ENCODE peak calls at places on chromosomes 5 and 9, in nine cellular contexts. One of them, this sample, is unnamed.

GRCh38 chr5:133830911-133831310 is 137.5 kb downstream of the C5orf15 start:
- DNase-seq in cardiac fibroblast: no peak
- DNase-seq in CD8-positive, alpha-beta T cell: no peak
- DNase-seq in fibroblast of lung: no peak
- DNase-seq in HFF-Myc: no peak
- DNase-seq in endodermal cell: no peak
- DNase-seq in fibroblast of mammary gland: no peak
- DNase-seq in body of pancreas: no peak
- DNase-seq in OCI-LY7: no peak
- DNase-seq in this sample: no peak

GRCh38 chr9:105244996-105245719 is 707 bp downstream of the SLC44A1 start:
- DNase-seq in fibroblast of lung: peak
- DNase-seq in fibroblast of mammary gland: peak
- DNase-seq in OCI-LY7: peak
- DNase-seq in cardiac fibroblast: peak
- DNase-seq in body of pancreas: peak
- DNase-seq in HFF-Myc: no peak
- DNase-seq in CD8-positive, alpha-beta T cell: peak
- DNase-seq in endodermal cell: peak
- DNase-seq in this sample: peak

GRCh38 chr5:72767289-72768010 is 49.0 kb upstream of the TNPO1 start:
- DNase-seq in endodermal cell: peak
- DNase-seq in HFF-Myc: no peak
- DNase-seq in fibroblast of mammary gland: no peak
- DNase-seq in fibroblast of lung: no peak
- DNase-seq in body of pancreas: no peak
- DNase-seq in CD8-positive, alpha-beta T cell: no peak
- DNase-seq in cardiac fibroblast: peak
- DNase-seq in OCI-LY7: no peak
- DNase-seq in this sample: peak

GRCh38 chr5:3943803-3944202 is 348.2 kb downstream of the IRX1 start:
- DNase-seq in cardiac fibroblast: no peak
- DNase-seq in body of pancreas: no peak
- DNase-seq in CD8-positive, alpha-beta T cell: no peak
- DNase-seq in HFF-Myc: no peak
- DNase-seq in fibroblast of lung: no peak
- DNase-seq in endodermal cell: no peak
- DNase-seq in fibroblast of mammary gland: no peak
- DNase-seq in OCI-LY7: no peak
- DNase-seq in this sample: no peak

GRCh38 chr9:95605826-95606555 is 89.2 kb upstream of the PTCH1 start:
- DNase-seq in cardiac fibroblast: no peak
- DNase-seq in CD8-positive, alpha-beta T cell: no peak
- DNase-seq in OCI-LY7: no peak
- DNase-seq in body of pancreas: no peak
- DNase-seq in fibroblast of mammary gland: no peak
- DNase-seq in fibroblast of lung: peak
- DNase-seq in HFF-Myc: peak
- DNase-seq in endodermal cell: no peak
- DNase-seq in this sample: no peak

GRCh38 chr5:175867587-175868347 is 3.6 kb upstream of the CPLX2 start:
- DNase-seq in fibroblast of mammary gland: no peak
- DNase-seq in cardiac fibroblast: no peak
- DNase-seq in HFF-Myc: no peak
- DNase-seq in endodermal cell: peak
- DNase-seq in CD8-positive, alpha-beta T cell: no peak
- DNase-seq in OCI-LY7: peak
- DNase-seq in body of pancreas: peak
- DNase-seq in fibroblast of lung: no peak
- DNase-seq in this sample: peak

GRCh38 chr5:171951218-171951617 is 55.2 kb downstream of the FBXW11 start:
- DNase-seq in OCI-LY7: no peak
- DNase-seq in CD8-positive, alpha-beta T cell: no peak
- DNase-seq in body of pancreas: no peak
- DNase-seq in HFF-Myc: no peak
- DNase-seq in fibroblast of lung: no peak
- DNase-seq in cardiac fibroblast: no peak
- DNase-seq in endodermal cell: no peak
- DNase-seq in fibroblast of mammary gland: no peak
- DNase-seq in this sample: no peak

GRCh38 chr5:123819818-123820217 is 307.8 kb downstream of the CSNK1G3 start:
- DNase-seq in CD8-positive, alpha-beta T cell: no peak
- DNase-seq in cardiac fibroblast: peak
- DNase-seq in body of pancreas: no peak
- DNase-seq in endodermal cell: no peak
- DNase-seq in fibroblast of lung: peak
- DNase-seq in fibroblast of mammary gland: peak
- DNase-seq in OCI-LY7: no peak
- DNase-seq in HFF-Myc: peak
- DNase-seq in this sample: no peak

GRCh38 chr5:173859315-173860038 is 28.7 kb upstream of the CPEB4 start:
- DNase-seq in endodermal cell: no peak
- DNase-seq in body of pancreas: no peak
- DNase-seq in fibroblast of mammary gland: no peak
- DNase-seq in HFF-Myc: no peak
- DNase-seq in CD8-positive, alpha-beta T cell: no peak
- DNase-seq in OCI-LY7: no peak
- DNase-seq in fibroblast of lung: peak
- DNase-seq in cardiac fibroblast: peak
- DNase-seq in this sample: no peak

GRCh38 chr9:22337261-22337660 is 109.4 kb upstream of the DMRTA1 start:
- DNase-seq in HFF-Myc: no peak
- DNase-seq in endodermal cell: no peak
- DNase-seq in OCI-LY7: no peak
- DNase-seq in fibroblast of lung: peak
- DNase-seq in fibroblast of mammary gland: no peak
- DNase-seq in body of pancreas: no peak
- DNase-seq in CD8-positive, alpha-beta T cell: no peak
- DNase-seq in cardiac fibroblast: no peak
- DNase-seq in this sample: no peak

GRCh38 chr5:50655810-50656205 is 10.6 kb upstream of the PARP8 start:
- DNase-seq in endodermal cell: no peak
- DNase-seq in CD8-positive, alpha-beta T cell: no peak
- DNase-seq in cardiac fibroblast: no peak
- DNase-seq in fibroblast of lung: no peak
- DNase-seq in HFF-Myc: no peak
- DNase-seq in body of pancreas: peak
- DNase-seq in OCI-LY7: no peak
- DNase-seq in fibroblast of mammary gland: no peak
- DNase-seq in this sample: no peak

GRCh38 chr9:27888661-27889295 is 315.5 kb upstream of the C9orf72 start:
- DNase-seq in HFF-Myc: peak
- DNase-seq in OCI-LY7: peak
- DNase-seq in fibroblast of mammary gland: peak
- DNase-seq in CD8-positive, alpha-beta T cell: no peak
- DNase-seq in body of pancreas: peak
- DNase-seq in cardiac fibroblast: peak
- DNase-seq in fibroblast of lung: no peak
- DNase-seq in endodermal cell: peak
- DNase-seq in this sample: peak

GRCh38 chr9:77019010-77019809 is at the start of gene FOXB2:
- DNase-seq in HFF-Myc: no peak
- DNase-seq in fibroblast of mammary gland: no peak
- DNase-seq in endodermal cell: peak
- DNase-seq in fibroblast of lung: no peak
- DNase-seq in body of pancreas: peak
- DNase-seq in cardiac fibroblast: no peak
- DNase-seq in CD8-positive, alpha-beta T cell: no peak
- DNase-seq in OCI-LY7: no peak
- DNase-seq in this sample: no peak

GRCh38 chr5:167339205-167339604 is 952.2 kb upstream of the WWC1 start:
- DNase-seq in endodermal cell: no peak
- DNase-seq in fibroblast of mammary gland: peak
- DNase-seq in fibroblast of lung: peak
- DNase-seq in body of pancreas: no peak
- DNase-seq in OCI-LY7: no peak
- DNase-seq in HFF-Myc: no peak
- DNase-seq in cardiac fibroblast: no peak
- DNase-seq in CD8-positive, alpha-beta T cell: no peak
- DNase-seq in this sample: no peak

DNA sequence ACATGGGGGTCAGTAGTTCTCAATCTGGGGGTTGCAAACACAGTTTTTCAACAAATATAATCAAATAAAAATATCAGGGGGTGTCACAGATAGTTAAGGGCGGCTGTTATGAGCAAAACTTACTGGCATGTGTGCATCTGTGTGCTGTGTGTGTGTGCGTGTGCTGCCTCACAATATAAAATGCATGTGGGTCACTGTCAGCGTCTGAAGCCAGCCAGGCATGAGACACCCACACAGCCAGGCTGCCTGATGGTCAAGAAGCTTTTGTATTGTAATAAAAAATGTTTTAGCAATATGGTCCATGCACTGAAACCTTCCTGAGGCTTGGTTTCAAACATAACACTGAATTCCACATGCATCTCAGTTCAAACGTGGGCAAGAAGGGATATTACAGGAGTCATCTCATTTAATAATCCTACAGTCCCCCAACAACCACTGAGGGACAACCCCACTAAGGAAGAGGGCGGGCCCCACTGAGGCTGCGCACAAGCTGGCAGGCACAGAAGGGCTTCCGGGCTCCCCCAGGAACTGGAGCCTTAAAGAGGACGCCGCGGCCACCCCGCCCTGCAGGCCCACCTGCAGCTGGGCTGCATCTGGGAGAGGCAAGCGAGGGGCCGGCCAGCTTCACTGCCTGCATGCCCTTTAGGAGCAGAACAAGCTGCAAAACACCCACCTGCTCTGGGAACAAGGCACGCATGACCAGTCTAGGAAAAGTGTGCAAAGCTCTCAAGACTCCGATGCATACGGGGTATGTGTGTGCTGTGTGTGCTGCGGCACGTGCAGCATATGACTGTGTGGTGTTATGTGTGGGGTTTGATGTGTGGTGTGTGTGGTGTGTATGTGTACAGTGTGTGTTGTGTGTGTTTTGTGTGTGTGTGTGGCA is 14.1 kb downstream of the SEMA4D start:
- DNase-seq in OCI-LY7: peak
- DNase-seq in HFF-Myc: no peak
- DNase-seq in cardiac fibroblast: no peak
- DNase-seq in body of pancreas: no peak
- DNase-seq in CD8-positive, alpha-beta T cell: peak
- DNase-seq in fibroblast of lung: no peak
- DNase-seq in fibroblast of mammary gland: no peak
- DNase-seq in endodermal cell: no peak
- DNase-seq in this sample: no peak
- H3K4me3 ChIP-seq in OCI-LY7: peak
- H3K4me3 ChIP-seq in HFF-Myc: peak
- H3K4me3 ChIP-seq in cardiac fibroblast: no peak
- H3K4me3 ChIP-seq in body of pancreas: no peak
- H3K4me3 ChIP-seq in CD8-positive, alpha-beta T cell: peak
- H3K4me3 ChIP-seq in fibroblast of lung: no peak
- H3K4me3 ChIP-seq in fibroblast of mammary gland: no peak
- H3K4me3 ChIP-seq in endodermal cell: no peak
- H3K4me3 ChIP-seq in this sample: no peak

GRCh38 chr5:157732130-157732783 is 1.0 kb downstream of the THG1L start:
- DNase-seq in fibroblast of lung: no peak
- DNase-seq in CD8-positive, alpha-beta T cell: no peak
- DNase-seq in OCI-LY7: no peak
- DNase-seq in body of pancreas: no peak
- DNase-seq in cardiac fibroblast: no peak
- DNase-seq in endodermal cell: no peak
- DNase-seq in HFF-Myc: no peak
- DNase-seq in fibroblast of mammary gland: no peak
- DNase-seq in this sample: no peak
- H3K4me3 ChIP-seq in fibroblast of lung: peak
- H3K4me3 ChIP-seq in CD8-positive, alpha-beta T cell: no peak
- H3K4me3 ChIP-seq in OCI-LY7: peak
- H3K4me3 ChIP-seq in body of pancreas: no peak
- H3K4me3 ChIP-seq in cardiac fibroblast: peak
- H3K4me3 ChIP-seq in endodermal cell: peak
- H3K4me3 ChIP-seq in HFF-Myc: peak
- H3K4me3 ChIP-seq in fibroblast of mammary gland: peak
- H3K4me3 ChIP-seq in this sample: peak

DNA sequence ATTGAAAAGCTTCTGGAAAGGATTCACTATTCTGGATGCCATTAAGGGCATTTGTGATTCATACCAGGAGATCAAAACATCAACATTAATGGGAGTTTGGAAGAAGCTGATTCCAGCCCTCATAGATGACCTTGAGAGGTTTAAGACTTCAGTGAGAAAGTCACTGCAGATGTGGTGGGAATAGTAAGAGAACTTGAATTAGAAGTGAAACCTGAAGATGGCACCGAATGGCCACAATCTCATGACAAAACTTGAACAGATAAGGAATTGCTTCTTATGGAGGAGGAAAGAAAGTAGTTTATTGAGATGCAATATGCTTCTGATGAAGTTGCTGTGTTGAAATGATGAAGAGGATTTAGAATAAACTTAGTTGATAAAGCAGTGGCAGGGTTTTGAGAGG is 254.6 kb upstream of the SLC24A2 start:
- DNase-seq in fibroblast of mammary gland: peak
- DNase-seq in CD8-positive, alpha-beta T cell: no peak
- DNase-seq in body of pancreas: no peak
- DNase-seq in endodermal cell: no peak
- DNase-seq in HFF-Myc: no peak
- DNase-seq in fibroblast of lung: no peak
- DNase-seq in OCI-LY7: no peak
- DNase-seq in cardiac fibroblast: no peak
- DNase-seq in this sample: no peak
- H3K4me3 ChIP-seq in fibroblast of mammary gland: no peak
- H3K4me3 ChIP-seq in CD8-positive, alpha-beta T cell: peak
- H3K4me3 ChIP-seq in body of pancreas: no peak
- H3K4me3 ChIP-seq in endodermal cell: no peak
- H3K4me3 ChIP-seq in HFF-Myc: no peak
- H3K4me3 ChIP-seq in fibroblast of lung: no peak
- H3K4me3 ChIP-seq in OCI-LY7: no peak
- H3K4me3 ChIP-seq in cardiac fibroblast: no peak
- H3K4me3 ChIP-seq in this sample: no peak

GRCh38 chr5:180208435-180209081 is 453 bp downstream of the RASGEF1C start:
- DNase-seq in CD8-positive, alpha-beta T cell: no peak
- DNase-seq in OCI-LY7: no peak
- DNase-seq in body of pancreas: peak
- DNase-seq in fibroblast of mammary gland: no peak
- DNase-seq in fibroblast of lung: no peak
- DNase-seq in cardiac fibroblast: no peak
- DNase-seq in HFF-Myc: no peak
- DNase-seq in endodermal cell: peak
- DNase-seq in this sample: peak
- H3K4me3 ChIP-seq in CD8-positive, alpha-beta T cell: no peak
- H3K4me3 ChIP-seq in OCI-LY7: no peak
- H3K4me3 ChIP-seq in body of pancreas: no peak
- H3K4me3 ChIP-seq in fibroblast of mammary gland: no peak
- H3K4me3 ChIP-seq in fibroblast of lung: no peak
- H3K4me3 ChIP-seq in cardiac fibroblast: peak
- H3K4me3 ChIP-seq in HFF-Myc: peak
- H3K4me3 ChIP-seq in endodermal cell: peak
- H3K4me3 ChIP-seq in this sample: peak

GRCh38 chr5:76785493-76785892 is 33.3 kb upstream of the F2RL1 start:
- DNase-seq in body of pancreas: no peak
- DNase-seq in OCI-LY7: no peak
- DNase-seq in CD8-positive, alpha-beta T cell: no peak
- DNase-seq in endodermal cell: no peak
- DNase-seq in fibroblast of mammary gland: peak
- DNase-seq in fibroblast of lung: peak
- DNase-seq in HFF-Myc: no peak
- DNase-seq in cardiac fibroblast: peak
- DNase-seq in this sample: no peak
- H3K4me3 ChIP-seq in body of pancreas: no peak
- H3K4me3 ChIP-seq in OCI-LY7: no peak
- H3K4me3 ChIP-seq in CD8-positive, alpha-beta T cell: no peak
- H3K4me3 ChIP-seq in endodermal cell: no peak
- H3K4me3 ChIP-seq in fibroblast of mammary gland: no peak
- H3K4me3 ChIP-seq in fibroblast of lung: no peak
- H3K4me3 ChIP-seq in HFF-Myc: no peak
- H3K4me3 ChIP-seq in cardiac fibroblast: no peak
- H3K4me3 ChIP-seq in this sample: no peak

This sample was measured in WERI-Rb-1.